ENCODE peak calls at places on chromosomes 6 and 20, in eight cellular contexts. Q, S, N, B, F, V, T and O are unnamed samples.

GRCh38 chr20:37151529-37151928 is 27.6 kb upstream of the RPN2 start:
- DNase-seq in Q (no peak), S (no peak), N (no peak), B (no peak), F (no peak), V (no peak), T (no peak), O (no peak)

GRCh38 chr6:65505736-65506135 is 201.3 kb downstream of the EYS start:
- DNase-seq in Q (no peak), S (no peak), N (no peak), B (no peak), F (no peak), V (no peak), T (no peak), O (no peak)

GRCh38 chr6:133891814-133892443 is 3.0 kb downstream of the TCF21 start:
- DNase-seq in Q (no peak), S (no peak), N (no peak), B (no peak), F (peak; percentile 82), V (no peak), T (no peak), O (no peak)

GRCh38 chr6:41690541-41691330 is 44.7 kb downstream of the TFEB start:
- DNase-seq in Q (peak; percentile 39), S (no peak), N (no peak), B (no peak), F (peak; percentile 53), V (no peak), T (no peak), O (no peak)

GRCh38 chr20:1637226-1637625 is 17.4 kb upstream of the SIRPB1 start:
- DNase-seq in Q (no peak), S (no peak), N (no peak), B (no peak), F (no peak), V (no peak), T (no peak), O (no peak)

GRCh38 chr6:7899046-7899888 is 11.3 kb downstream of the TXNDC5 start:
- DNase-seq in Q (no peak), S (no peak), N (no peak), B (no peak), F (no peak), V (peak; percentile 35), T (no peak), O (peak; percentile 38)

GRCh38 chr20:13029687-13030510 is 21.1 kb downstream of the SPTLC3 start:
- DNase-seq in Q (no peak), S (no peak), N (no peak), B (no peak), F (no peak), V (peak; percentile 84), T (no peak), O (no peak)

GRCh38 chr6:119259027-119259426 is 90.5 kb downstream of the MAN1A1 start:
- DNase-seq in Q (no peak), S (no peak), N (no peak), B (no peak), F (no peak), V (no peak), T (no peak), O (no peak)

GRCh38 chr6:128259036-128259734 is 261.2 kb downstream of the PTPRK start:
- DNase-seq in Q (no peak), S (no peak), N (no peak), B (no peak), F (peak; percentile 11), V (no peak), T (no peak), O (no peak)

GRCh38 chr6:139996253-139996834 is 621.9 kb upstream of the CITED2 start:
- DNase-seq in Q (no peak), S (no peak), N (no peak), B (no peak), F (peak; percentile 76), V (peak; percentile 34), T (no peak), O (peak; percentile 36)

GRCh38 chr6:142903806-142904205 is 41.2 kb downstream of the HIVEP2 start:
- DNase-seq in Q (no peak), S (no peak), N (no peak), B (no peak), F (no peak), V (no peak), T (no peak), O (no peak)

GRCh38 chr6:38283734-38284362 is 355.9 kb downstream of the BTBD9 start:
- DNase-seq in Q (no peak), S (no peak), N (no peak), B (no peak), F (no peak), V (no peak), T (no peak), O (no peak)

GRCh38 chr6:27439371-27439770 is 33.5 kb downstream of the ZNF184 start:
- DNase-seq in Q (no peak), S (no peak), N (no peak), B (no peak), F (no peak), V (no peak), T (no peak), O (no peak)
- H3K9me3 ChIP-seq in Q (peaks cover 24% of the 10 kb centered on the region), S (no peaks in the 10 kb centered on the region), N (no peaks in the 10 kb centered on the region), B (peaks cover 16% of the 10 kb centered on the region), F (no peaks in the 10 kb centered on the region), V (peaks cover 11% of the 10 kb centered on the region), T (no peaks in the 10 kb centered on the region), O (no peaks in the 10 kb centered on the region)

DNA sequence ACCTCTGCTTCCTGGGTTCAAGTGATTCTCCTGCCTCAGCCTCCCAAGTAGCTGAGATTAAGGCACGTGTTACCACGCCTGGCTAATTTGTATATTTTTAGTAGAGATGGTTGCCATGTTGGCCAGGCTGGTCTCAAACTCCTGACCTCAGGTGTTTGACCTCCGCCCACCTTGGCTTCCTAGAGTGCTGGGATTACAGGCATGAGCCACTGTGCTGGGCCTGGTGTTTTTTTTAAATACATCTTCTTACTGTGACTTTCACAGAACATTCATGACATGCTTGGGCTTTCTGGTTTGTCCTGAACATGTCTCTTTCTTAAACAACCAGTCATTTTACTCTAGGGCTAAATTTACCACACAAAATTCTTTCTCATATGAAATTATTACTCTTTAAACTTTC is 34.7 kb upstream of the FAM8A1 start:
- DNase-seq in Q (no peak), S (no peak), N (no peak), B (no peak), F (no peak), V (peak; percentile 9), T (no peak), O (no peak)
- H3K9me3 ChIP-seq in Q (no peaks in the 10 kb centered on the region), S (no peaks in the 10 kb centered on the region), N (no peaks in the 10 kb centered on the region), B (peaks cover 4% of the 10 kb centered on the region), F (peaks cover 3% of the 10 kb centered on the region), V (peaks cover 10% of the 10 kb centered on the region), T (peaks cover 10% of the 10 kb centered on the region), O (peaks cover 34% of the 10 kb centered on the region)

GRCh38 chr6:21861942-21862341 is 268.4 kb downstream of the SOX4 start:
- DNase-seq in Q (no peak), S (no peak), N (no peak), B (no peak), F (no peak), V (no peak), T (no peak), O (no peak)
- H3K9me3 ChIP-seq in Q (no peaks in the 10 kb centered on the region), S (no peaks in the 10 kb centered on the region), N (no peaks in the 10 kb centered on the region), B (no peaks in the 10 kb centered on the region), F (no peaks in the 10 kb centered on the region), V (no peaks in the 10 kb centered on the region), T (no peaks in the 10 kb centered on the region), O (peaks cover 4% of the 10 kb centered on the region)

GRCh38 chr6:167294651-167295494 is 3.8 kb downstream of the UNC93A start:
- DNase-seq in Q (no peak), S (no peak), N (no peak), B (no peak), F (no peak), V (no peak), T (no peak), O (no peak)
- H3K9me3 ChIP-seq in Q (no peaks in the 10 kb centered on the region), S (no peaks in the 10 kb centered on the region), N (no peaks in the 10 kb centered on the region), B (no peaks in the 10 kb centered on the region), F (no peaks in the 10 kb centered on the region), V (no peaks in the 10 kb centered on the region), T (no peaks in the 10 kb centered on the region), O (peaks cover 5% of the 10 kb centered on the region)

DNA sequence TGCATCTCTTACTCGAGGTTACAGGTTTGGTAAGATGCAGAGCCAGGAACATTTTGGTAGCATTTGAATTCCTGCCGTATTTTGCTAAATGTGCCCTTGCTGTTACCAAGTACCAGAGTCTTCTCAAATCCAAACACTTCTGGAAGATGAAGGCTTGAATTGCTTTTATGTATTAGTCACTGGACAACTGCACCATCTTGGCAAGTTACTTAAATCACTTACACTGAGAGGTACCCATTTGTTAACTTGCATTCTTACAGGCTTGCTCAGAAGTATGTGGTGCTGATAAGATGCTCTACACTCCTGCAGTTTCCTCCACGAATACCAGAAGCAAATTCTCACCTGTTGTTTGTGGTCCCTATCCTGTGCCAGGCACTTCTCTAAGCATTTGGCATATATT is 12.7 kb downstream of the IL22RA2 start:
- DNase-seq in Q (no peak), S (no peak), N (no peak), B (no peak), F (peak; percentile 42), V (no peak), T (no peak), O (no peak)
- H3K9me3 ChIP-seq in Q (no peaks in the 10 kb centered on the region), S (no peaks in the 10 kb centered on the region), N (no peaks in the 10 kb centered on the region), B (no peaks in the 10 kb centered on the region), F (peaks cover 4% of the 10 kb centered on the region), V (no peaks in the 10 kb centered on the region), T (no peaks in the 10 kb centered on the region), O (peaks cover 14% of the 10 kb centered on the region)

GRCh38 chr20:2889209-2889608 is 15.9 kb downstream of the PTPRA start:
- DNase-seq in Q (no peak), S (no peak), N (no peak), B (no peak), F (no peak), V (no peak), T (no peak), O (no peak)

GRCh38 chr20:2890743-2891142 is 17.5 kb downstream of the PTPRA start:
- DNase-seq in Q (no peak), S (no peak), N (no peak), B (no peak), F (peak; percentile 58), V (no peak), T (no peak), O (no peak)

GRCh38 chr20:2889797-2890196 is 16.5 kb downstream of the PTPRA start:
- DNase-seq in Q (no peak), S (no peak), N (no peak), B (no peak), F (no peak), V (no peak), T (no peak), O (no peak)

GRCh38 chr20:2891343-2891742 is 18.1 kb downstream of the PTPRA start:
- DNase-seq in Q (no peak), S (no peak), N (no peak), B (no peak), F (no peak), V (no peak), T (no peak), O (no peak)

GRCh38 chr20:2892376-2892775 is 19.1 kb downstream of the PTPRA start:
- DNase-seq in Q (no peak), S (no peak), N (no peak), B (no peak), F (no peak), V (no peak), T (no peak), O (no peak)
- H3K9me3 ChIP-seq in Q (peaks cover 6% of the 10 kb centered on the region), S (no peaks in the 10 kb centered on the region), N (no peaks in the 10 kb centered on the region), B (no peaks in the 10 kb centered on the region), F (no peaks in the 10 kb centered on the region), V (peaks cover 7% of the 10 kb centered on the region), T (peaks cover 6% of the 10 kb centered on the region), O (peaks cover 3% of the 10 kb centered on the region)